ENCODE peak calls at places on chromosomes 7 and 10, in five cellular contexts. M is prostate gland, T is neural progenitor cell, W is choroid plexus epithelial cell, Q is fibroblast of pulmonary artery. F is an unnamed sample.
A peak's percentile ranks its signal among the peaks of the same experiment; 100 is the strongest.

GRCh38 chr10:97736403-97736901 is 476 bp upstream of the ZFYVE27 start:
- DNase-seq in W (no peak), Q (no peak), T (no peak), M (no peak), F (no peak)

GRCh38 chr7:16668978-16669377 is 23.0 kb downstream of the BZW2 start:
- DNase-seq in W (peak; percentile 61), T (no peak), M (no peak), Q (peak; percentile 69), F (no peak)

GRCh38 chr10:79402951-79403350 is 42.5 kb downstream of the ZCCHC24 start:
- DNase-seq in T (no peak), M (no peak), W (peak; percentile 33), Q (no peak), F (no peak)

GRCh38 chr10:100654835-100655759 is 90.3 kb upstream of the PAX2 start:
- DNase-seq in Q (no peak), T (peak; percentile 67), W (no peak), M (no peak), F (no peak)

GRCh38 chr10:97771913-97772823 is at the start of gene SFRP5:
- DNase-seq in M (no peak), T (peak; percentile 58), Q (no peak), W (no peak), F (no peak)

GRCh38 chr10:48806282-48806681 is 121.6 kb downstream of the WDFY4 start:
- DNase-seq in Q (no peak), M (no peak), T (peak; percentile 23), W (no peak), F (no peak)

GRCh38 chr7:6590645-6591110 is 857 bp downstream of the INTS15 start:
- DNase-seq in Q (peak; percentile 23), M (no peak), T (peak; percentile 70), W (peak; percentile 36), F (peak; percentile 27)

GRCh38 chr10:70906953-70907618 is 18.7 kb upstream of the PCBD1 start:
- DNase-seq in T (no peak), M (no peak), Q (no peak), W (no peak), F (no peak)

GRCh38 chr7:74587435-74588126 is 69.9 kb upstream of the GTF2I start:
- DNase-seq in T (peak; percentile 57), Q (peak; percentile 94), W (peak; percentile 93), M (peak; percentile 29), F (peak; percentile 92)

GRCh38 chr10:85043207-85043606 is 714.8 kb downstream of the CCSER2 start:
- DNase-seq in W (no peak), M (no peak), Q (no peak), T (peak; percentile 39), F (no peak)

GRCh38 chr10:132040046-132040445 is 25.7 kb upstream of the JAKMIP3 start:
- DNase-seq in Q (no peak), T (no peak), W (no peak), M (no peak), F (no peak)

GRCh38 chr7:146831875-146832274 is 715.3 kb downstream of the CNTNAP2 start:
- DNase-seq in W (no peak), T (no peak), Q (no peak), M (no peak), F (no peak)

GRCh38 chr7:22784346-22784745 is 38.3 kb downstream of the TOMM7 start:
- DNase-seq in M (no peak), Q (peak; percentile 87), T (no peak), W (peak; percentile 21), F (peak; percentile 88)

GRCh38 chr10:70590663-70591416 is 11.7 kb downstream of the PRF1 start:
- DNase-seq in T (no peak), Q (no peak), M (no peak), W (no peak), F (no peak)

GRCh38 chr7:37635368-37635767 is 48.2 kb upstream of the GPR141 start:
- DNase-seq in W (no peak), M (no peak), Q (no peak), T (no peak), F (no peak)

GRCh38 chr10:24382979-24383663 is 174.2 kb downstream of the KIAA1217 start:
- DNase-seq in W (no peak), Q (peak; percentile 49), T (no peak), M (peak; percentile 75), F (peak; percentile 35)

GRCh38 chr10:71927159-71927558 is 37.0 kb upstream of the CHST3 start:
- DNase-seq in M (no peak), T (no peak), W (no peak), Q (no peak), F (no peak)

GRCh38 chr7:154744226-154744860 is 258.6 kb downstream of the PAXIP1 start:
- DNase-seq in T (peak; percentile 85), M (no peak), Q (no peak), W (peak; percentile 2), F (no peak)

GRCh38 chr10:31343009-31343408 is 24.0 kb downstream of the ZEB1 start:
- DNase-seq in T (no peak), Q (no peak), M (no peak), W (no peak), F (no peak)

GRCh38 chr7:100443096-100443840 is 7.0 kb upstream of the PPP1R35 start:
- DNase-seq in M (no peak), Q (no peak), T (no peak), W (no peak), F (no peak)

GRCh38 chr10:46231087-46231486 is 55.7 kb upstream of the ANTXRL start:
- DNase-seq in M (no peak), Q (no peak), W (no peak), T (no peak), F (no peak)

GRCh38 chr10:14084875-14085274 is 245.8 kb downstream of the FRMD4A start:
- DNase-seq in Q (no peak), T (no peak), M (no peak), W (peak; percentile 75), F (no peak)

GRCh38 chr7:74625446-74625845 is 32.1 kb upstream of the GTF2I start:
- DNase-seq in Q (peak; percentile 78), M (no peak), T (no peak), W (peak; percentile 81), F (peak; percentile 82)

GRCh38 chr7:24732646-24733413 is 24.4 kb downstream of the GSDME start:
- DNase-seq in T (no peak), W (peak; percentile 76), M (no peak), Q (peak; percentile 69), F (peak; percentile 76)

GRCh38 chr7:116671111-116671510 is 885 bp upstream of the MET start:
- DNase-seq in T (no peak), M (no peak), W (no peak), Q (no peak), F (no peak)

GRCh38 chr10:6445671-6446278 is 134.3 kb downstream of the PRKCQ start:
- DNase-seq in M (no peak), W (peak; percentile 61), T (peak; percentile 52), Q (peak; percentile 57), F (peak; percentile 28)

GRCh38 chr10:6228647-6229046 is 25.9 kb downstream of the PFKFB3 start:
- DNase-seq in W (peak; percentile 22), T (no peak), M (no peak), Q (no peak), F (peak; percentile 54)

GRCh38 chr10:132710036-132710686 is 75.8 kb downstream of the NKX6-2 start:
- DNase-seq in T (no peak), Q (no peak), W (no peak), M (no peak), F (no peak)

GRCh38 chr10:43691503-43691902 is 42.8 kb upstream of the ZNF32 start:
- DNase-seq in T (no peak), Q (peak; percentile 67), M (no peak), W (no peak), F (peak; percentile 45)

GRCh38 chr10:92997620-92998019 is 63.0 kb upstream of the CYP26C1 start:
- DNase-seq in T (no peak), M (no peak), Q (no peak), W (no peak), F (no peak)

GRCh38 chr7:95425694-95426093 is 9.1 kb downstream of the PON2 start:
- DNase-seq in T (no peak), M (no peak), Q (no peak), W (no peak), F (no peak)

GRCh38 chr7:21428642-21428941 is 709 bp downstream of the SP4 start:
- DNase-seq in T (no peak), W (no peak), Q (no peak), M (no peak), F (no peak)

GRCh38 chr7:21430575-21430954 is 2.7 kb downstream of the SP4 start:
- DNase-seq in T (no peak), M (no peak), Q (no peak), W (no peak), F (no peak)

GRCh38 chr7:21427861-21428641 is at the start of gene SP4:
- DNase-seq in W (peak; percentile 97), T (peak; percentile 98), M (peak; percentile 94), Q (peak; percentile 96), F (peak; percentile 91)

GRCh38 chr7:21429786-21430574 is 2.1 kb downstream of the SP4 start:
- DNase-seq in W (no peak), M (no peak), Q (no peak), T (peak; percentile 12), F (no peak)

GRCh38 chr7:21429021-21429420 is 1.1 kb downstream of the SP4 start:
- DNase-seq in Q (no peak), M (no peak), W (no peak), T (peak; percentile 24), F (peak; percentile 1)
- H3K4me3 ChIP-seq in Q (peak overlapping the region; percentile 67), M (peak overlapping the region; percentile 78), W (peak overlapping the region; percentile 72), T (peak overlapping the region; percentile 93), F (peak overlapping the region; percentile 59)

GRCh38 chr10:116079355-116079754 is 193.7 kb downstream of the GFRA1 start:
- DNase-seq in T (no peak), M (no peak), W (no peak), Q (no peak), F (no peak)
- TF ChIP-seq CTCF in T (peak; percentile 15), M (no peak), W (no peak), Q (no peak), F (no peak)

GRCh38 chr7:4100148-4100547 is 581.9 kb upstream of the FOXK1 start:
- DNase-seq in W (no peak), M (no peak), Q (no peak), T (no peak), F (no peak)
- H3K4me3 ChIP-seq in W (no peak overlapping the region), M (no peak overlapping the region), Q (no peak overlapping the region), T (no peak overlapping the region), F (no peak overlapping the region)

GRCh38 chr10:11143240-11143639 is 125.6 kb downstream of the CELF2 start:
- DNase-seq in W (no peak), Q (no peak), M (no peak), T (no peak), F (no peak)

GRCh38 chr10:11144626-11145497 is 127.2 kb downstream of the CELF2 start:
- DNase-seq in T (peak; percentile 14), W (no peak), Q (no peak), M (no peak), F (no peak)

GRCh38 chr10:11141571-11142091 is 124.0 kb downstream of the CELF2 start:
- DNase-seq in Q (no peak), W (no peak), M (no peak), T (no peak), F (no peak)

GRCh38 chr10:11140963-11141362 is 123.3 kb downstream of the CELF2 start:
- DNase-seq in W (no peak), M (no peak), Q (no peak), T (no peak), F (no peak)

DNA sequence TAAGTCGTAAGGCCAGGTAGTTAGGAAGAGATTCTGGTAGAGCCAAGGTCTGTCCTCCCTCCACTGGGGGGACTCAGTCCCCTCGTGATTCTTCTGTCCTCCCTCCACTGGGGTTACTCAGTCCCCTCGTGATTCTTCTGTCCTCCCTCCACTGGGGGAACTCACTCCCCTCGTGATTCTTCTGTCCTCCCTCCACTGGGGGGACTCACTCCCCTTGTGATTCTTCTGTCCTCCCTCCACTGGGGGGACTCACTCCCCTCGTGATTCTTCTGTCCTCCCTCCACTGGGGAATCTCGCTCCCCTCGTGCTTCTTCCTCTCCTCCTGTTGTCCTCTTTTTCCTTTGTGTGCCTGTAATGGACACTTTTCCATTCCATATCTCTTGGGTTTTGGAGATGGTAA is 125.1 kb downstream of the CELF2 start:
- DNase-seq in T (no peak), Q (no peak), M (no peak), W (no peak), F (no peak)
- TF ChIP-seq CTCF in T (no peak), Q (no peak), M (no peak), W (no peak), F (no peak)

F was measured in fibroblast of the aortic adventitia.